ENCODE peak calls at places on chromosomes 11 and 22, in five cellular contexts. D, A, O, G and R are unnamed samples.

GRCh38 chr11:132301900-132302299 is 931.5 kb downstream of the NTM start:
- DNase-seq in A (no peak), O (no peak), D (no peak), G (no peak), R (no peak)

GRCh38 chr11:28447226-28447625 is 339.0 kb downstream of the METTL15 start:
- DNase-seq in G (no peak), O (peak), D (peak), A (no peak), R (no peak)

GRCh38 chr11:77127969-77128691 is at the start of gene MYO7A:
- DNase-seq in O (peak), D (no peak), G (peak), A (peak), R (no peak)

GRCh38 chr11:70751142-70751734 is 352.9 kb downstream of the CTTN start:
- DNase-seq in D (peak), G (no peak), O (no peak), A (no peak), R (no peak)

GRCh38 chr11:2689551-2690260 is 10.1 kb downstream of the KCNQ1OT1 start:
- DNase-seq in G (no peak), A (no peak), O (no peak), D (no peak), R (no peak)

GRCh38 chr11:12674936-12675696 is 895 bp downstream of the TEAD1 start:
- DNase-seq in G (peak), D (no peak), O (peak), A (peak), R (no peak)

GRCh38 chr11:26780686-26781085 is 58.8 kb upstream of the SLC5A12 start:
- DNase-seq in A (no peak), D (peak), O (no peak), G (no peak), R (no peak)

GRCh38 chr11:119316729-119317591 is at the start of gene MCAM:
- DNase-seq in G (no peak), A (peak), D (peak), O (no peak), R (no peak)

GRCh38 chr11:102810943-102811528 is 13.1 kb upstream of the MMP1 start:
- DNase-seq in G (no peak), D (peak), A (peak), O (peak), R (no peak)

GRCh38 chr22:21802056-21802455 is 65.4 kb downstream of the MAPK1 start:
- DNase-seq in O (no peak), A (no peak), D (peak), G (no peak), R (no peak)

GRCh38 chr22:27420186-27420816 is 381.3 kb downstream of the MN1 start:
- DNase-seq in G (no peak), A (no peak), D (peak), O (peak), R (no peak)

GRCh38 chr11:597166-597725 is 18.5 kb downstream of the IRF7 start:
- DNase-seq in D (no peak), G (no peak), A (no peak), O (no peak), R (no peak)

GRCh38 chr11:116499396-116500001 is 273.3 kb downstream of the BUD13 start:
- DNase-seq in O (peak), G (peak), D (peak), A (peak), R (no peak)

GRCh38 chr11:5307256-5308019 is 5.7 kb upstream of the OR51B4 start:
- DNase-seq in A (no peak), D (no peak), G (no peak), O (no peak), R (no peak)

GRCh38 chr11:113701491-113701890 is 4.6 kb downstream of the TMPRSS5 start:
- DNase-seq in D (no peak), A (no peak), O (no peak), G (no peak), R (no peak)

GRCh38 chr22:31247726-31248125 is 35.6 kb downstream of the LIMK2 start:
- DNase-seq in O (no peak), G (no peak), A (no peak), D (no peak), R (no peak)

GRCh38 chr11:31827458-31828206 is 16.5 kb upstream of the PAX6 start:
- DNase-seq in D (peak), O (no peak), G (no peak), A (no peak), R (no peak)

GRCh38 chr11:102967497-102967896 is 12.0 kb upstream of the MMP13 start:
- DNase-seq in D (no peak), O (no peak), A (no peak), G (no peak), R (no peak)